ENCODE peak calls at places on chromosome 16, in seven cellular contexts. P, F, H, X, I, T and A are unnamed samples. For H3K4me1, the result is how much of the 10 kb centered on the place peaks cover.

GRCh38 chr16:78303946-78304345 is 204.5 kb downstream of the WWOX start:
- DNase-seq in P (no peak), F (no peak), H (no peak), X (no peak), I (no peak), T (no peak), A (no peak)

GRCh38 chr16:85394511-85395206 is 218.5 kb upstream of the GSE1 start:
- DNase-seq in P (no peak), F (no peak), H (no peak), X (no peak), I (no peak), T (peak), A (no peak)

GRCh38 chr16:46569231-46569735 is 51.9 kb downstream of the SHCBP1 start:
- DNase-seq in P (no peak), F (no peak), H (no peak), X (no peak), I (no peak), T (no peak), A (no peak)

GRCh38 chr16:73878616-73879015 is 418.0 kb upstream of the PSMD7 start:
- DNase-seq in P (peak), F (peak), H (no peak), X (peak), I (peak), T (no peak), A (peak)

GRCh38 chr16:17518441-17518840 is 47.7 kb upstream of the XYLT1 start:
- DNase-seq in P (no peak), F (no peak), H (no peak), X (no peak), I (no peak), T (no peak), A (peak)

GRCh38 chr16:72752004-72752695 is 295.8 kb downstream of the ZFHX3 start:
- DNase-seq in P (no peak), F (no peak), H (no peak), X (no peak), I (no peak), T (no peak), A (no peak)

GRCh38 chr16:2757344-2757743 is 4.9 kb downstream of the SRRM2 start:
- DNase-seq in P (no peak), F (no peak), H (no peak), X (no peak), I (no peak), T (no peak), A (no peak)

GRCh38 chr16:86538196-86538780 is 16.7 kb downstream of the MTHFSD start:
- DNase-seq in P (no peak), F (no peak), H (no peak), X (no peak), I (no peak), T (no peak), A (no peak)

GRCh38 chr16:87604572-87605135 is 2.3 kb downstream of the JPH3 start:
- DNase-seq in P (no peak), F (no peak), H (no peak), X (no peak), I (no peak), T (no peak), A (no peak)

GRCh38 chr16:87602005-87602790 is at the start of gene JPH3:
- DNase-seq in P (no peak), F (no peak), H (peak), X (no peak), I (no peak), T (no peak), A (no peak)

GRCh38 chr16:87601322-87602004 is 845 bp upstream of the JPH3 start:
- DNase-seq in P (no peak), F (no peak), H (no peak), X (no peak), I (no peak), T (no peak), A (no peak)

GRCh38 chr16:87603684-87604571 is 1.6 kb downstream of the JPH3 start:
- DNase-seq in P (no peak), F (no peak), H (no peak), X (no peak), I (no peak), T (no peak), A (no peak)

DNA sequence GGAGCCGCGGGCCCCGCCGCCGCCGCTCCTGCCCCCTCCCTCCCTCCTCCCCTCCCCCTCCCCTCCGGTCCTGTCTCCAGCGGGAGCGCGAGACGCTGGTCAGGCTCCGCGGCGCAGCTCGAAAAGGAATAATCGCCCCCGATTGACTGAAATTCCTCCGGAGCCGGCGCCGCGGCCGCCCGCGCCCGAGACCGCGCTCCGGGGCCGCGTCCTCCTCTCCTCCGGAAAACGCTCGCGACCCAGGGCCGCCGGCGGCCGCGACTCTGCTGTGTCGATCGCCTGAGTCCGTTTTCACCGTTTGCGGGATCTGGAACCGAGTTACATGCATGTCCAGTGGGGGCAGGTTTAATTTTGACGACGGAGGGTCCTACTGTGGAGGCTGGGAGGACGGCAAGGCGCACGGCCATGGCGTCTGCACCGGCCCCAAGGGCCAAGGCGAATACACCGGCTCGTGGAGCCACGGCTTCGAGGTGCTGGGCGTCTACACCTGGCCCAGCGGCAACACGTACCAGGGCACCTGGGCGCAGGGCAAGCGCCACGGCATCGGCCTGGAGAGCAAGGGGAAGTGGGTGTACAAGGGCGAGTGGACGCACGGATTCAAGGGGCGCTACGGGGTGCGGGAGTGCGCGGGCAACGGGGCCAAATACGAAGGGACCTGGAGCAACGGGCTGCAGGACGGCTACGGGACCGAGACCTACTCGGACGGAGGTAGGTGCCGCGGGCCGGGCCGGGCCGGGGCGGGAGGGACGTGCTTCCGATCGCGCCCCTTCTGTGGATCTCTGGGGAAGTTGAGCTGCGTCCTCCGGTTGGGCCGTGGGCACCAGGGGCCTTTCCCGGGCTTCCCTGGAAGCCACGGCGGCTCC is 744 bp downstream of the JPH3 start:
- DNase-seq in P (no peak), F (no peak), H (no peak), X (no peak), I (no peak), T (no peak), A (no peak)
- TF ChIP-seq EZH2 in P (no peak), F (no peak), H (no peak), X (peak), I (no peak), T (no peak), A (peak)

GRCh38 chr16:11668590-11669379 is 530 bp downstream of the SNN start:
- DNase-seq in P (no peak), F (no peak), H (no peak), X (no peak), I (no peak), T (no peak), A (no peak)
- H3K4me1 ChIP-seq in P (under half), F (under half), H (under half), X (under half), I (under half), T (half or more), A (under half)

DNA sequence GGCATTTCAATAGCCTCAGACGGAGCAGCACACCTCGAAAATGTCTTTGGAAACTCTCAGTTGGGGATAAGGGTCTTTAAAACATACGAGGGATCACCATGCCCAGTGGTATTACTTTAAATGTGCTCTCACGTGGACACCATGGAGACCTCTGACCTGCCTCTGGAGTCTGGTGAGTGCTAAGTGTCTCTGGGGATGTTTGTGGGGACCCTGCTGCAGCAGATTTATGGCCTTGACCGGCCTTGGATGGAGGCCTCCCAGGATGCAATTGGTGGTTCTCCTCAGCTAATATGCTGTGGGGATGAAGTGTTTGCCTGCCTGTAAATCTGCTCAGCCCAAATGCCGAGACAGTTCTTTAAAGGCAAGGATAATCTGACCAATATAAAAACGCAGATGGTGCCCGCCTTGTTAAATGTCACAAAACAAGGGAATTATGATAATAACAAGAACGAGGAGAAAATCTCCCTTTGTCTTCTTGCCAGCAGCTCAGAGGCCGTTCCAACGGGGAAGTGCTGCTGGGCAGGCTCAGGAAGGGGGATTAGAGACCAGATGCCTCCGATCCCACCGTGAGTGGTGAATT is 154.4 kb downstream of the ABCC12 start:
- DNase-seq in P (no peak), F (no peak), H (no peak), X (no peak), I (no peak), T (no peak), A (no peak)
- TF ChIP-seq CTCF in P (no peak), F (no peak), H (no peak), X (no peak), I (no peak), T (no peak), A (no peak)

DNA sequence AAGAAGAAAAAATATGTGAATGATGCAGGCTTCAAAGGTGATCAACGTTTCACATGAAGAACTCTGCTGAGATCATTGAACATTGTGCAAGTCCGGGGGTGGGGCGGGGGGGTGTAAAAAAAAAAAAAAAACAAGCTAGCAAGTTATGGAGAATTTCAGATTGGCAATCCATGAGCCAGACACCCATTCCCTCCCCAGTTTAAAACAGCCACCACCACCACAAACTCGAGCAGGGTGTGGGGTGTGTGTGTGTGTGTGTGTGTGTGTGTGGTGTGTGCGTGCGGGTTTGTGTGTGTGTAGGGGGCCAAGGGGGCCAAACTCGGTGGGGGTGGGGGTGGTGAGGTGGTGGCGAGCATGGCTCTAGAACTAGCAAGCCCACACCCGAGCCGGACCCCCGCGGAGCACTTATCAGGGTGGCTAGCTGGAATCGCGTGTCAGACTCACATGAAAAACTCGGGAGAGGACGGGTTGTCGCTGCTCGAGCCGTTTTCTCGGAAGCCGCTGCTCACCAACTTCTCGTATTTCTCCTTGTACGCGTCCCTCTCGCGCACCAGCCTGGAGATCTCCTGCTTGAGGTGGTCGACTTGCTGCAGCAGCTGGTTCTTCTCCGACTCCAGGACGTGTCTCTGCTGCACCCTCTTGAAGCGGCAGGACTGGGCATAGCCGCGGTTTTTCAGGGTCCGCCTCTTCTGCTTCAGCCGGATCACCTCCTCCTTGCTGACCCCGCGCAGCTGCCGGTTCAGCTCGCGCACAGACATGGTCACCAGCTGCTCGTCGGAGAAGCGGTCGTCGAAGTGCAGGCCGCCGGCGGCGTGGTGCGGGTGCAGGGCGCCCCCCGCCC is 2.0 kb downstream of the MAF start:
- DNase-seq in P (no peak), F (no peak), H (peak), X (no peak), I (peak), T (peak), A (peak)
- TF ChIP-seq EZH2 in P (no peak), F (no peak), H (no peak), X (no peak), I (no peak), T (no peak), A (no peak)

GRCh38 chr16:25010542-25010941 is 4.6 kb downstream of the ARHGAP17 start:
- DNase-seq in P (no peak), F (no peak), H (no peak), X (no peak), I (no peak), T (no peak), A (no peak)

GRCh38 chr16:25012525-25012991 is 2.6 kb downstream of the ARHGAP17 start:
- DNase-seq in P (peak), F (peak), H (no peak), X (no peak), I (no peak), T (no peak), A (peak)

GRCh38 chr16:25007284-25007984 is 7.7 kb downstream of the ARHGAP17 start:
- DNase-seq in P (no peak), F (no peak), H (no peak), X (no peak), I (no peak), T (no peak), A (peak)

GRCh38 chr16:25011891-25012499 is 3.2 kb downstream of the ARHGAP17 start:
- DNase-seq in P (no peak), F (peak), H (no peak), X (no peak), I (no peak), T (no peak), A (no peak)

DNA sequence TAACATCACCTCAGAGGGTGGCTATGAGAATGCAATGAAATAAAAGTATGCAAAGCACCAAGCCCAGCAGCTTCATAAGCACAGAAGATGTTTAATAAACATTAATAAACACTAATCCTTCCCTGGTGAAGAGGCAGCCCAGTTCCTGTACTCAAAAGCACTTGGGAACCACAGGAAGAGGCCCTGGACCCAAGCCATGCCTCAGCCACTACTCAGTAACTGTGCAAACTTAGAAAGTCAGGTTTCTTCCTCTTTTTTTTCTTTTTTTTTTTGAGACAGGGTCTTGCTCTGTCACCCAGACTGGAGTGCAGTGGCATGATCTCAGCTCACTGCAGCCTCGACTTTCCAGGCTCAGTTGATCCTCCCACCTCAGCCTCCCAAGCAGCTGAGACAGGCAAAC is 5.3 kb downstream of the ARHGAP17 start:
- DNase-seq in P (no peak), F (no peak), H (no peak), X (no peak), I (no peak), T (no peak), A (peak)
- H3K4me1 ChIP-seq in P (under half), F (under half), H (under half), X (under half), I (under half), T (under half), A (under half)

DNA sequence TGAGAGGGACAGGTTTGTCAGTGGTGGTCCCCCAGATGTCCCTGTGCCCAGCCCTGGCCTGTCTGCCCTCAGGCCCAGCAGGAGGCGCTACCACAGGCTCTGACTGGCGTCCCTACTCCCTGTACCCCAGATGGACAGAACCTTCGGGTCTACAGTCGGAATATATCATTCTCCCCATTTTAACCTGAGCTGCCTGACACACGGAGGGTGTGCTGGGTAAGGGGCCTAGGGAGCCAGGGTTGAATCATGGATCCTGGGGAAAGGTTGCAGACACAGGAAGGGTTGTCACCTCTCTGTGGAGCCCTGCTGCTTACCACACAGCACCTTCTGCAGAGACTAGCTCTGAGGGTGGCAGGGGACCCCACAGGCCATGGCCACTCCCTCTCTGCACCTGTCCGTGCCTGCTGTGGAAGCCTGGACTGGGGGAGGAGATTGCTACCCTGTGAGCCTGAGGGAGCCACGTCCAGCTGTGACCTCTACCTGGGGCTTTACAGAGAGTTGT is 162.2 kb upstream of the ZNF267 start:
- DNase-seq in P (no peak), F (no peak), H (no peak), X (no peak), I (no peak), T (no peak), A (no peak)
- TF ChIP-seq CTCF in P (no peak), F (peak), H (peak), X (peak), I (no peak), T (peak), A (no peak)

DNA sequence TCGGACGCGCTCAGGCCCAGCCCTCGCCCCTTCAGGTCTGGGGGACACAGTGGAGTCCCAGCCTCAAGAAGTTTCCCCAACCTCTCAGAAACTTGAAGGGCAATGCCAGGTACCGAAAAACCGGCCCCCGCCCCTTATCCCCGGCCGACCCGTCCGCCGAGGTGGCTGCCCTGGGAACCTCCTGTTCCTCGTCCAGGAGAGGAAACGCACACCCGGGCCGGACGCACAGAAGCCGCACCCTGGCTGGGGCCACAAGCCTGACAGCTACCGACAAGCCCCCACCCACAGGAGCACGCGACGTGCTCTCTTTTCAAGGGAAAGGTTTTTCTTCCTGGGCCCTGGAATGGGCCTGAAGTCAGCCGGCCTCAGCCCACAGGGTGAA is 37.2 kb downstream of the CBFA2T3 start:
- DNase-seq in P (no peak), F (no peak), H (no peak), X (no peak), I (no peak), T (no peak), A (no peak)
- TF ChIP-seq EZH2 in P (no peak), F (no peak), H (no peak), X (no peak), I (no peak), T (no peak), A (no peak)

GRCh38 chr16:50038756-50039529 is 13.9 kb downstream of the CNEP1R1 start:
- DNase-seq in P (no peak), F (no peak), H (no peak), X (peak), I (no peak), T (no peak), A (no peak)

GRCh38 chr16:50037791-50038190 is 12.8 kb downstream of the CNEP1R1 start:
- DNase-seq in P (no peak), F (no peak), H (no peak), X (no peak), I (no peak), T (no peak), A (no peak)

GRCh38 chr16:50043358-50043757 is 18.3 kb downstream of the CNEP1R1 start:
- DNase-seq in P (no peak), F (no peak), H (no peak), X (no peak), I (no peak), T (no peak), A (no peak)

GRCh38 chr16:50040028-50040427 is 15.0 kb downstream of the CNEP1R1 start:
- DNase-seq in P (peak), F (no peak), H (no peak), X (no peak), I (no peak), T (no peak), A (no peak)

GRCh38 chr16:50040710-50041109 is 15.7 kb downstream of the CNEP1R1 start:
- DNase-seq in P (no peak), F (no peak), H (no peak), X (no peak), I (no peak), T (no peak), A (no peak)
- H3K4me1 ChIP-seq in P (under half), F (under half), H (under half), X (under half), I (under half), T (under half), A (under half)

GRCh38 chr16:10981697-10982216 is 37.4 kb downstream of the CLEC16A start:
- DNase-seq in P (no peak), F (peak), H (no peak), X (peak), I (peak), T (peak), A (no peak)
- TF ChIP-seq CTCF in P (peak), F (peak), H (peak), X (peak), I (peak), T (peak), A (peak)

GRCh38 chr16:8590161-8590688 is at the start of gene TMEM114:
- DNase-seq in P (no peak), F (no peak), H (no peak), X (no peak), I (no peak), T (no peak), A (no peak)
- TF ChIP-seq EZH2 in P (no peak), F (no peak), H (peak), X (no peak), I (no peak), T (no peak), A (no peak)